ENCODE peak calls at places on chromosomes 16 and 17, in ten cellular contexts. Z is Peyer's patch, C is endothelial cell of umbilical vein, P is body of pancreas, F is ovary, X is A549, W is IMR-90, S is prostate gland, Q is stomach, L is uterus. K is an unnamed sample.
A peak's percentile ranks its signal among the peaks of the same experiment; 100 is the strongest.

GRCh38 chr16:23694707-23695373 is 16.2 kb downstream of the PLK1 start:
- DNase-seq in X (no peak), Q (no peak), Z (no peak), W (peak; percentile 38), S (no peak), L (no peak), C (peak; percentile 30), F (no peak), P (no peak), K (no peak)

GRCh38 chr16:2026461-2027023 is at the start of gene NHERF2:
- DNase-seq in P (peak; percentile 69), W (no peak), X (no peak), F (peak; percentile 61), S (peak; percentile 53), C (no peak), Z (no peak), L (peak; percentile 48), Q (peak; percentile 60), K (peak; percentile 46)

GRCh38 chr16:11913425-11914079 is 2.2 kb downstream of the GSPT1 start:
- DNase-seq in W (peak; percentile 41), C (peak; percentile 29), Q (no peak), L (no peak), Z (no peak), X (no peak), F (no peak), S (no peak), P (no peak), K (peak; percentile 36)

GRCh38 chr16:3950343-3951193 is 70.1 kb upstream of the CREBBP start:
- DNase-seq in L (peak; percentile 86), Q (peak; percentile 54), X (no peak), P (peak; percentile 54), S (peak; percentile 48), F (peak; percentile 82), C (peak; percentile 79), W (peak; percentile 99), Z (peak; percentile 81), K (no peak)

GRCh38 chr17:42809250-42809649 is 10.6 kb downstream of the CNTD1 start:
- DNase-seq in X (peak; percentile 49), Z (no peak), P (peak; percentile 47), W (peak; percentile 93), F (peak; percentile 60), S (no peak), L (peak; percentile 37), Q (no peak), C (no peak), K (peak; percentile 34)

GRCh38 chr17:28807925-28808641 is 34.5 kb downstream of the FAM222B start:
- DNase-seq in S (peak; percentile 10), Q (no peak), C (peak; percentile 95), P (peak; percentile 30), X (peak; percentile 57), L (no peak), F (no peak), Z (no peak), W (peak; percentile 92), K (peak; percentile 66)

GRCh38 chr16:24950275-24950674 is 64.9 kb downstream of the ARHGAP17 start:
- DNase-seq in Q (no peak), X (no peak), S (no peak), C (no peak), L (no peak), Z (peak; percentile 71), P (no peak), W (peak; percentile 84), F (no peak), K (no peak)

GRCh38 chr16:20868890-20869289 is 31.3 kb downstream of the DCUN1D3 start:
- DNase-seq in S (peak; percentile 16), Z (peak; percentile 86), L (peak; percentile 91), F (peak; percentile 89), W (peak; percentile 57), X (no peak), C (peak; percentile 74), P (peak; percentile 90), Q (peak; percentile 91), K (no peak)

GRCh38 chr17:75872434-75873351 is 5.7 kb downstream of the TRIM47 start:
- DNase-seq in F (peak; percentile 82), C (peak; percentile 95), Q (peak; percentile 76), P (peak; percentile 54), W (peak; percentile 63), L (peak; percentile 83), S (peak; percentile 76), X (peak; percentile 87), Z (peak; percentile 84), K (no peak)

GRCh38 chr17:29241015-29241963 is 5.4 kb upstream of the CRYBA1 start:
- DNase-seq in Z (no peak), Q (no peak), L (no peak), F (no peak), W (peak; percentile 98), S (no peak), X (peak; percentile 97), P (peak; percentile 19), C (peak; percentile 82), K (peak; percentile 94)

GRCh38 chr16:3182608-3183444 is 5.2 kb upstream of the OR1F1 start:
- DNase-seq in L (no peak), F (no peak), Z (peak; percentile 67), P (peak; percentile 49), X (peak; percentile 67), W (peak; percentile 55), C (peak; percentile 45), S (no peak), Q (peak; percentile 37), K (peak; percentile 52)

GRCh38 chr16:89319628-89319882 is 102.1 kb downstream of the ZNF778 start:
- DNase-seq in X (no peak), C (no peak), Q (no peak), S (no peak), F (no peak), Z (no peak), L (no peak), P (no peak), W (no peak), K (no peak)

GRCh38 chr16:89318871-89319627 is 101.5 kb downstream of the ZNF778 start:
- DNase-seq in L (no peak), X (no peak), C (no peak), P (no peak), S (no peak), Q (no peak), Z (no peak), F (no peak), W (no peak), K (no peak)

GRCh38 chr16:89319883-89320716 is 102.6 kb downstream of the ZNF778 start:
- DNase-seq in Z (no peak), S (no peak), X (peak; percentile 82), Q (peak; percentile 51), W (peak; percentile 85), P (peak; percentile 62), F (peak; percentile 73), L (peak; percentile 54), C (peak; percentile 84), K (peak; percentile 74)

GRCh38 chr16:89322381-89323119 is 105.0 kb downstream of the ZNF778 start:
- DNase-seq in W (peak; percentile 82), C (peak; percentile 68), P (no peak), Q (no peak), L (peak; percentile 79), X (peak; percentile 70), F (peak; percentile 71), S (no peak), Z (no peak), K (peak; percentile 67)

DNA sequence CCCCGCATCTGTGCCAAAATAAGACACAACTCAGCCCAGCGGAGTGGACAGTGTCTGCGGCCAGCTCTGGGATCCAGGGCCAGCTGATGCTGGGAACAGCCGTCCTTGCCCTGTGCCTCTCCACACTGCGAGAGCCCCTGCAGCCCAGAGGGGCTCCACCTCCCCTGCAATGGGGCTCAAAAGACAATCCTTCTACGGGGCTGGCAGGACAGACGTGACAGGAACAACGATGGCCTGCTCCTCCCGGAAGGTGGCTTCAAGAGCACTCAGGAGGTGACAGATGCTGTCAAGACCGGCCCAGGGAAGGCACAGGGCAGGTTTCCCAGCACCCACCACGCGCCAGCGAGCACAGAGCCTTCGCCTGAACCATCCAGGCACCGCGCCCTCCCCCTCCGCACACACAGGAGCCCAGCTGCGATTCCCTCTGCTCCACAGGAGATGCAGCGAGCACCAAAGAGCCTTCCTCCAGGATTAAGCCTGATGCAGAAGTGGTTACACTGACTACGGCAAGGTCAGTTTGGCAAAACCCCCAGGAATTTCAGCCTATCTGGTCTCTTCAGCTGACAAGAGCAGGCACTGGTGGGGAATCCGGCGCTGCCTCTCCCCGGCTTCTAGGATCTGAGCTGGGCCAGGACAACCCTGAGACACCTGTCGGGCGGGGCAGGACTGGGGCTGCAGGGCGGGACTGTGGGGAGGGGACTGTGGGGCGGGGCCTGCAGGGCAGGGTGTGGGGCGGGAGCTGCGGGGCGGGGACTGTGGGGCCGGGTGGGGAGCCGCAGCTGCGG is 103.4 kb downstream of the ZNF778 start:
- DNase-seq in L (no peak), W (peak; percentile 61), Q (peak; percentile 60), X (no peak), Z (peak; percentile 76), C (no peak), F (peak; percentile 75), S (no peak), P (peak; percentile 65), K (no peak)
- H3K4me3 ChIP-seq in L (no peak overlapping the region), W (no peak overlapping the region), Q (peak overlapping the region; percentile 5), X (peak overlapping the region; percentile 13), Z (no peak overlapping the region), C (no peak overlapping the region), F (peak overlapping the region; percentile 6), S (no peak overlapping the region), P (no peak overlapping the region), K (no peak overlapping the region)

GRCh38 chr17:74431568-74432483 is at the start of gene GPRC5C:
- DNase-seq in Z (peak; percentile 92), P (peak; percentile 95), S (peak; percentile 96), W (no peak), X (peak; percentile 96), L (peak; percentile 79), Q (peak; percentile 95), C (no peak), F (peak; percentile 94), K (peak; percentile 80)
- TF ChIP-seq POLR2A in Z (peak; percentile 93), P (peak; percentile 95), S (peak; percentile 97), W (no peak), X (peak; percentile 49), L (no peak), Q (no peak), C (no peak), F (peak; percentile 64), K (no peak)

DNA sequence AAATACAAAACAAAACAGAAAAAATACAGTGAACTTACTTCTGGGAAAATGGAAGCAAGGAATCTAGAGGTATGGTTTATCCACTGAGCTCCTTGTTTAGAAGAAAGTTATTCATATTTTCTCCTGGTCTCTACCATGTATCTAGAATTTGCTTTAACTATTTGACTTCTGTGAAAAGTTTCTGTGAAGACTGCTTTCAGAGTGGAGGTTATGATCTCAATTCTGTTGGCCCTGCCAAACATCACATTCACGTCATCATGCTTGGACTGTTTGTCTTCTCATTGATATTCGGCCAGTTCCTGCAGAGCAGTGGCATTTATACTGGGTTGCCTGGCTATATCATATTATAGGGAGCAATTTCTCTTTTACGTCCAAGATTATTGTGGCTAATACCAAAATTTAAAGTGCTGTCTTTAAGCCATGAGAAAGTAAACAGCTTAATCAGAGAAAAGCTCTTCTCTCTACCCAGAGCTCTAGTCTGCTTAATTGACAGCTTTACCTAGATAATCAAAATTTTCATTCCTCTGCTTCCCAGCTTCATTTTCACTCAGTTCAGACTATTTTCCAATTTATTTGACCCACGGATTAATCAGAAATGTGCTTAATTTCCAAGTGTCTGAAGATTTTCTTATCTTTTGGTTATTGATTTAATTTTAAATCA is at the start of gene ABCA8:
- DNase-seq in C (peak; percentile 54), P (peak; percentile 30), X (no peak), S (no peak), F (no peak), Q (no peak), Z (no peak), L (peak; percentile 38), W (peak; percentile 58), K (no peak)
- H3K4me3 ChIP-seq in C (no peak within 1 kb of the TSS), P (no peak within 1 kb of the TSS), X (no peak within 1 kb of the TSS), S (peak within 1 kb of the TSS; percentile 0), F (peak within 1 kb of the TSS; percentile 44), Q (peak within 1 kb of the TSS; percentile 33), Z (no peak within 1 kb of the TSS), L (peak within 1 kb of the TSS; percentile 14), W (peak within 1 kb of the TSS; percentile 46), K (no peak within 1 kb of the TSS)

GRCh38 chr16:724188-725040 is 1.8 kb downstream of the CCDC78 start:
- DNase-seq in L (no peak), S (no peak), W (no peak), Q (no peak), X (no peak), F (no peak), C (no peak), P (no peak), Z (no peak), K (no peak)
- TF ChIP-seq POLR2A in L (no peak), S (no peak), W (no peak), Q (no peak), X (no peak), F (no peak), C (peak; percentile 21), P (no peak), Z (no peak), K (no peak)